ENCODE peak calls at places on chromosomes 7 and 10, in six cellular contexts. One of them, this sample, is unnamed.

GRCh38 chr10:62805139-62806092 is 896 bp downstream of the ADO start:
- DNase-seq in suprapubic skin: peak
- DNase-seq in NB4: peak
- DNase-seq in epithelial cell of esophagus: peak
- DNase-seq in GM06990: peak
- DNase-seq in mesenchymal stem cell: peak
- DNase-seq in this sample: peak

GRCh38 chr10:6226216-6226615 is 23.5 kb downstream of the PFKFB3 start:
- DNase-seq in suprapubic skin: no peak
- DNase-seq in NB4: no peak
- DNase-seq in epithelial cell of esophagus: no peak
- DNase-seq in GM06990: no peak
- DNase-seq in mesenchymal stem cell: no peak
- DNase-seq in this sample: no peak

GRCh38 chr10:64814201-64814600 is 1293.0 kb downstream of the REEP3 start:
- DNase-seq in suprapubic skin: no peak
- DNase-seq in NB4: no peak
- DNase-seq in epithelial cell of esophagus: no peak
- DNase-seq in GM06990: no peak
- DNase-seq in mesenchymal stem cell: no peak
- DNase-seq in this sample: no peak

GRCh38 chr7:150862356-150862755 is 10.0 kb downstream of the AOC1 start:
- DNase-seq in suprapubic skin: no peak
- DNase-seq in NB4: no peak
- DNase-seq in epithelial cell of esophagus: no peak
- DNase-seq in GM06990: no peak
- DNase-seq in mesenchymal stem cell: no peak
- DNase-seq in this sample: no peak

GRCh38 chr10:73906524-73907447 is 4.1 kb upstream of the PLAU start:
- DNase-seq in suprapubic skin: peak
- DNase-seq in NB4: peak
- DNase-seq in epithelial cell of esophagus: peak
- DNase-seq in GM06990: no peak
- DNase-seq in mesenchymal stem cell: peak
- DNase-seq in this sample: no peak

GRCh38 chr7:158863611-158864506 is 7.5 kb downstream of the DYNC2I1 start:
- DNase-seq in suprapubic skin: peak
- DNase-seq in NB4: peak
- DNase-seq in epithelial cell of esophagus: peak
- DNase-seq in GM06990: peak
- DNase-seq in mesenchymal stem cell: peak
- DNase-seq in this sample: peak

GRCh38 chr7:121992046-121992445 is 119.1 kb downstream of the PTPRZ1 start:
- DNase-seq in suprapubic skin: no peak
- DNase-seq in NB4: no peak
- DNase-seq in epithelial cell of esophagus: no peak
- DNase-seq in GM06990: no peak
- DNase-seq in mesenchymal stem cell: no peak
- DNase-seq in this sample: no peak

GRCh38 chr7:95545007-95545615 is 51.2 kb downstream of the PDK4 start:
- DNase-seq in suprapubic skin: no peak
- DNase-seq in NB4: peak
- DNase-seq in epithelial cell of esophagus: peak
- DNase-seq in GM06990: no peak
- DNase-seq in mesenchymal stem cell: peak
- DNase-seq in this sample: no peak

GRCh38 chr10:4813496-4813895 is 12.5 kb upstream of the AKR1E2 start:
- DNase-seq in suprapubic skin: no peak
- DNase-seq in NB4: no peak
- DNase-seq in epithelial cell of esophagus: no peak
- DNase-seq in GM06990: no peak
- DNase-seq in mesenchymal stem cell: no peak
- DNase-seq in this sample: no peak

GRCh38 chr7:2926120-2926897 is 82.2 kb upstream of the GNA12 start:
- DNase-seq in suprapubic skin: peak
- DNase-seq in NB4: no peak
- DNase-seq in epithelial cell of esophagus: no peak
- DNase-seq in GM06990: no peak
- DNase-seq in mesenchymal stem cell: no peak
- DNase-seq in this sample: no peak

GRCh38 chr10:72276421-72277339 is 3.0 kb downstream of the DDIT4 start:
- DNase-seq in suprapubic skin: no peak
- DNase-seq in NB4: peak
- DNase-seq in epithelial cell of esophagus: peak
- DNase-seq in GM06990: no peak
- DNase-seq in mesenchymal stem cell: peak
- DNase-seq in this sample: peak

GRCh38 chr7:7830122-7830878 is 111.9 kb upstream of the RPA3 start:
- DNase-seq in suprapubic skin: no peak
- DNase-seq in NB4: no peak
- DNase-seq in epithelial cell of esophagus: peak
- DNase-seq in GM06990: no peak
- DNase-seq in mesenchymal stem cell: no peak
- DNase-seq in this sample: no peak

GRCh38 chr10:74825033-74825370 is 1.4 kb upstream of the KAT6B start:
- DNase-seq in suprapubic skin: no peak
- DNase-seq in NB4: peak
- DNase-seq in epithelial cell of esophagus: no peak
- DNase-seq in GM06990: peak
- DNase-seq in mesenchymal stem cell: peak
- DNase-seq in this sample: peak

GRCh38 chr7:43278088-43278644 is 165.7 kb downstream of the HECW1 start:
- DNase-seq in suprapubic skin: no peak
- DNase-seq in NB4: no peak
- DNase-seq in epithelial cell of esophagus: no peak
- DNase-seq in GM06990: no peak
- DNase-seq in mesenchymal stem cell: no peak
- DNase-seq in this sample: no peak

GRCh38 chr7:47905071-47905920 is 43.0 kb downstream of the PKD1L1 start:
- DNase-seq in suprapubic skin: no peak
- DNase-seq in NB4: no peak
- DNase-seq in epithelial cell of esophagus: no peak
- DNase-seq in GM06990: no peak
- DNase-seq in mesenchymal stem cell: peak
- DNase-seq in this sample: no peak

GRCh38 chr7:100680589-100681271 is 7.2 kb downstream of the GNB2 start:
- DNase-seq in suprapubic skin: no peak
- DNase-seq in NB4: peak
- DNase-seq in epithelial cell of esophagus: no peak
- DNase-seq in GM06990: no peak
- DNase-seq in mesenchymal stem cell: no peak
- DNase-seq in this sample: no peak

GRCh38 chr7:100965723-100966541 is 3.4 kb upstream of the MUC12 start:
- DNase-seq in suprapubic skin: no peak
- DNase-seq in NB4: peak
- DNase-seq in epithelial cell of esophagus: peak
- DNase-seq in GM06990: peak
- DNase-seq in mesenchymal stem cell: peak
- DNase-seq in this sample: peak

GRCh38 chr10:117543245-117543998 is 876 bp downstream of the EMX2 start:
- DNase-seq in suprapubic skin: peak
- DNase-seq in NB4: no peak
- DNase-seq in epithelial cell of esophagus: peak
- DNase-seq in GM06990: no peak
- DNase-seq in mesenchymal stem cell: no peak
- DNase-seq in this sample: no peak

GRCh38 chr10:70528726-70529362 is 50.3 kb downstream of the PALD1 start:
- DNase-seq in suprapubic skin: no peak
- DNase-seq in NB4: peak
- DNase-seq in epithelial cell of esophagus: peak
- DNase-seq in GM06990: no peak
- DNase-seq in mesenchymal stem cell: peak
- DNase-seq in this sample: peak

GRCh38 chr10:110448682-110449418 is 48.9 kb upstream of the DUSP5 start:
- DNase-seq in suprapubic skin: no peak
- DNase-seq in NB4: peak
- DNase-seq in epithelial cell of esophagus: no peak
- DNase-seq in GM06990: no peak
- DNase-seq in mesenchymal stem cell: no peak
- DNase-seq in this sample: peak

GRCh38 chr10:43985941-43986340 is 337.3 kb upstream of the ZNF32 start:
- DNase-seq in suprapubic skin: no peak
- DNase-seq in NB4: no peak
- DNase-seq in epithelial cell of esophagus: no peak
- DNase-seq in GM06990: no peak
- DNase-seq in mesenchymal stem cell: no peak
- DNase-seq in this sample: no peak

GRCh38 chr7:66522518-66522917 is 106.2 kb upstream of the KCTD7 start:
- DNase-seq in suprapubic skin: no peak
- DNase-seq in NB4: peak
- DNase-seq in epithelial cell of esophagus: no peak
- DNase-seq in GM06990: no peak
- DNase-seq in mesenchymal stem cell: no peak
- DNase-seq in this sample: peak

GRCh38 chr10:73889014-73889413 is 14.7 kb upstream of the CAMK2G start:
- DNase-seq in suprapubic skin: peak
- DNase-seq in NB4: peak
- DNase-seq in epithelial cell of esophagus: peak
- DNase-seq in GM06990: peak
- DNase-seq in mesenchymal stem cell: peak
- DNase-seq in this sample: peak

GRCh38 chr7:98395951-98396350 is 4.9 kb downstream of the BAIAP2L1 start:
- DNase-seq in suprapubic skin: no peak
- DNase-seq in NB4: no peak
- DNase-seq in epithelial cell of esophagus: no peak
- DNase-seq in GM06990: no peak
- DNase-seq in mesenchymal stem cell: no peak
- DNase-seq in this sample: no peak
- H3K4me3 ChIP-seq in suprapubic skin: no peak
- H3K4me3 ChIP-seq in NB4: no peak
- H3K4me3 ChIP-seq in epithelial cell of esophagus: no peak
- H3K4me3 ChIP-seq in GM06990: no peak
- H3K4me3 ChIP-seq in mesenchymal stem cell: no peak
- H3K4me3 ChIP-seq in this sample: no peak

DNA sequence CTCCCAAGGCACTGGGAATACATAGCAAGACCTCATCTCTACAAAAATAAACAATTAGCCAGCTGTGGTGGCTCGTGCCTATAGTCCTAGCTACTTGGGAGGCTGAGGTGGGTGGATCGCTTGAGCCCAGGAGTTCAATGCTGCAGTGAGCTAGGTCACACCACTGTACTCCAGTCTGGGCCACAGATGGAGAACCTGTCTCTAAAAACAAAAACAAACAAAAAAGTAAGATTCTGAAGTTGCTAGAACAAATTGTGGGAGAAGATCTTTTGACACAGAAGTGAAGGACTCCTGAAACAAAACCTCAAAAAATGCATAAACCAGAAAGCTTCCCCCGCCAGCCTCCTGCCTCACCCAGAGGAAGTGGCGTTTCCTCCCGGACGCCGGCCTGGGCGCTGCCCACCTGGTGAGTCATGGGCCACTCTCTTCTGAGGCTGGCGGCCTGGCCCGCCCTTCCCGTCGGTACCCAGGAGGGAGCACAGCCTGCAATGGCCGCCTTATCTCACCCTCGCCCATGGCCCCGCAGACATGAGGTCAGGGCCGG is 25.4 kb upstream of the ELN start:
- DNase-seq in suprapubic skin: no peak
- DNase-seq in NB4: peak
- DNase-seq in epithelial cell of esophagus: peak
- DNase-seq in GM06990: no peak
- DNase-seq in mesenchymal stem cell: peak
- DNase-seq in this sample: peak
- H3K4me3 ChIP-seq in suprapubic skin: no peak
- H3K4me3 ChIP-seq in NB4: peak
- H3K4me3 ChIP-seq in epithelial cell of esophagus: no peak
- H3K4me3 ChIP-seq in GM06990: no peak
- H3K4me3 ChIP-seq in mesenchymal stem cell: no peak
- H3K4me3 ChIP-seq in this sample: no peak

GRCh38 chr7:105591522-105591921 is 10.2 kb upstream of the EFCAB10 start:
- DNase-seq in suprapubic skin: no peak
- DNase-seq in NB4: no peak
- DNase-seq in epithelial cell of esophagus: no peak
- DNase-seq in GM06990: no peak
- DNase-seq in mesenchymal stem cell: no peak
- DNase-seq in this sample: no peak
- H3K4me3 ChIP-seq in suprapubic skin: no peak
- H3K4me3 ChIP-seq in NB4: no peak
- H3K4me3 ChIP-seq in epithelial cell of esophagus: no peak
- H3K4me3 ChIP-seq in GM06990: no peak
- H3K4me3 ChIP-seq in mesenchymal stem cell: no peak
- H3K4me3 ChIP-seq in this sample: no peak

DNA sequence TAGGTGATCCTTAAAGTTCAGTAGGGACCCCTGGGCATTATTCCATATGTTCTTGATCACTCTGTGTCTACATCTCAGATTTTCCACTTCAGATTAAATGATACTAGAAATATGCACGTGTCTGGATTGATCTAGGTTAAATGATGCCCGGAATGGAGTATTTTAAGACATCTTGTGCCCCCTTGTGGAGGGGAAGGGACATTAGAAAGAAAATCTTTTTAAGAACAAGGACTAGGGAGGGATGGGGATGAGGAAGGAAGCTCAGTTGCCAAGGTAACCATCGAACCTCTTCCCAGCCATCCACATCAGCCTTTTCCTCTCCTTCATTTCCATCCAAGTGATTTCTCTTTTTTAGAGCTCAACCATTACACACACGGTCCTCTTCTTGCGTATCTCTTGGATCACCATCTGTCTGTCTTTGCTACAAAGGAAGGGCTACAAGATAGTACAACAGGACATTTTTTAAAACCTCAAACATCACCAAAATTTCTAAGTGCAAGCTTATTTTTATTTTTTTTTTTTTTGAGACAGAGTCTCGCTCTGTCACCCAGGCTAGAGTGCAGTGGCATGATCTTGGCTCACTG is 40.5 kb downstream of the PRSS2 start:
- DNase-seq in suprapubic skin: no peak
- DNase-seq in NB4: peak
- DNase-seq in epithelial cell of esophagus: peak
- DNase-seq in GM06990: peak
- DNase-seq in mesenchymal stem cell: peak
- DNase-seq in this sample: peak
- H3K4me3 ChIP-seq in suprapubic skin: no peak
- H3K4me3 ChIP-seq in NB4: no peak
- H3K4me3 ChIP-seq in epithelial cell of esophagus: no peak
- H3K4me3 ChIP-seq in GM06990: no peak
- H3K4me3 ChIP-seq in mesenchymal stem cell: no peak
- H3K4me3 ChIP-seq in this sample: no peak